ENCODE peak calls at places on chromosomes 11 and 22, in five cellular contexts. A is non-pigmented ciliary epithelial cell, W is fibroblast of gingiva, N is heart left ventricle, G is GM04504. K is an unnamed sample.

GRCh38 chr11:58744988-58745704 is 13.4 kb upstream of the GLYAT start:
- DNase-seq in G (no peak), N (no peak), W (no peak), A (no peak), K (no peak)

GRCh38 chr11:86672007-86672621 is at the start of gene ME3:
- DNase-seq in W (peak; percentile 59), A (no peak), N (peak; percentile 79), G (peak; percentile 12), K (no peak)

GRCh38 chr11:69123593-69124545 is 31.9 kb upstream of the SMIM38 start:
- DNase-seq in G (no peak), A (no peak), W (no peak), N (no peak), K (no peak)

GRCh38 chr22:29290061-29290460 is 16.4 kb upstream of the GAS2L1 start:
- DNase-seq in N (no peak), A (no peak), G (no peak), W (no peak), K (no peak)

GRCh38 chr11:32231909-32232493 is 141.1 kb downstream of the RCN1 start:
- DNase-seq in A (no peak), G (peak; percentile 5), N (no peak), W (no peak), K (no peak)

GRCh38 chr11:100823360-100823759 is 136.3 kb downstream of the ARHGAP42 start:
- DNase-seq in A (no peak), W (peak; percentile 90), G (peak; percentile 52), N (no peak), K (no peak)

GRCh38 chr22:31490496-31490925 is 869 bp upstream of the EIF4ENIF1 start:
- DNase-seq in G (peak; percentile 36), W (peak; percentile 61), A (peak; percentile 42), N (peak; percentile 69), K (peak; percentile 36)

GRCh38 chr11:3203221-3204043 is 15.2 kb downstream of the MRGPRG start:
- DNase-seq in G (no peak), N (no peak), W (no peak), A (no peak), K (no peak)

K was measured in AG04450.